ENCODE peak calls at places on chromosome 2, in ten cellular contexts. N is brain microvascular endothelial cell; K is GM23248; E is amniotic epithelial cell; V is activated T-helper 1 cell treated with Interleukin-2 at 50 U/mL for 16 hours; U is stimulated activated CD8-positive, alpha-beta memory T cell treated with anti-CD3 and anti-CD28 coated beads, Interleukin-7, amount 100 ng/mL, for 24 hours; W is effector memory CD8-positive, alpha-beta T cell; T is stimulated activated naive CD8-positive, alpha-beta T cell treated with anti-CD3 and anti-CD28 coated beads, Interleukin-15, amount 100 ng/mL, for 72 hours; A is germinal center; H is stimulated activated CD4-positive, alpha-beta T cell treated with anti-CD3 and anti-CD28 coated beads, Interleukin-12 subunit alpha, Interleukin-12 subunit beta, amount 100 ng/mL, for 4 hours. P is an unnamed sample.
A peak's percentile ranks its signal among the peaks of the same experiment; 100 is the strongest.

GRCh38 chr2:73208258-73208657 is 5.8 kb upstream of the SMYD5 start:
- DNase-seq in U (no peak), H (no peak), A (no peak), T (no peak), E (no peak), V (no peak), N (no peak), K (no peak), W (no peak), P (no peak)

GRCh38 chr2:232776435-232776834 is at the start of gene KCNJ13:
- DNase-seq in H (no peak), N (no peak), K (no peak), V (no peak), U (no peak), T (no peak), A (no peak), W (no peak), E (peak; percentile 25), P (no peak)

GRCh38 chr2:10135296-10136089 is 13.0 kb downstream of the RRM2 start:
- DNase-seq in E (no peak), U (no peak), K (peak; percentile 86), V (no peak), H (no peak), W (no peak), N (peak; percentile 74), A (no peak), T (no peak), P (no peak)

GRCh38 chr2:223897669-223898314 is 47.3 kb downstream of the WDFY1 start:
- DNase-seq in V (no peak), U (no peak), N (no peak), H (no peak), W (no peak), E (no peak), T (no peak), A (no peak), K (no peak), P (no peak)

GRCh38 chr2:51344886-51345285 is 313.0 kb upstream of the NRXN1 start:
- DNase-seq in W (no peak), V (no peak), E (no peak), H (no peak), U (no peak), K (no peak), T (no peak), A (no peak), N (no peak), P (no peak)

GRCh38 chr2:18411571-18411970 is 148.9 kb downstream of the RDH14 start:
- DNase-seq in A (no peak), U (no peak), V (no peak), T (no peak), W (no peak), K (no peak), E (no peak), H (no peak), N (no peak), P (no peak)

GRCh38 chr2:160583823-160584537 is 90.4 kb upstream of the RBMS1 start:
- DNase-seq in U (no peak), A (no peak), T (no peak), K (no peak), E (no peak), N (no peak), H (no peak), W (no peak), V (no peak), P (no peak)

GRCh38 chr2:152122161-152122560 is 23.3 kb upstream of the CACNB4 start:
- DNase-seq in U (no peak), V (no peak), N (no peak), H (no peak), W (no peak), A (no peak), E (no peak), T (no peak), K (no peak), P (no peak)

GRCh38 chr2:203042178-203042577 is 27.5 kb downstream of the NBEAL1 start:
- DNase-seq in U (no peak), E (no peak), W (no peak), A (no peak), H (no peak), T (no peak), V (no peak), N (no peak), K (no peak), P (no peak)

GRCh38 chr2:95261602-95262001 is 12.6 kb upstream of the PROM2 start:
- DNase-seq in N (no peak), V (no peak), K (no peak), E (no peak), U (no peak), A (no peak), T (no peak), H (no peak), W (no peak), P (no peak)

GRCh38 chr2:232416521-232417470 is 10.2 kb downstream of the ALPG start:
- DNase-seq in N (no peak), A (no peak), K (no peak), T (no peak), E (no peak), H (no peak), W (no peak), V (no peak), U (no peak), P (no peak)

GRCh38 chr2:205860146-205860545 is 177.8 kb downstream of the NRP2 start:
- DNase-seq in H (no peak), T (no peak), U (no peak), N (no peak), W (no peak), V (no peak), E (no peak), A (no peak), K (no peak), P (no peak)

GRCh38 chr2:31334311-31335026 is 80.1 kb downstream of the XDH start:
- DNase-seq in H (no peak), U (no peak), E (no peak), T (no peak), W (no peak), N (no peak), V (no peak), A (no peak), K (peak; percentile 57), P (no peak)

GRCh38 chr2:39512434-39512935 is 75.4 kb upstream of the MAP4K3 start:
- DNase-seq in W (no peak), K (peak; percentile 23), H (no peak), E (peak; percentile 83), T (peak; percentile 15), N (no peak), V (no peak), A (no peak), U (no peak), P (no peak)

GRCh38 chr2:69007169-69007568 is 5.8 kb upstream of the ANTXR1 start:
- DNase-seq in U (no peak), A (no peak), W (no peak), H (no peak), E (no peak), N (no peak), T (no peak), K (peak; percentile 19), V (no peak), P (no peak)

GRCh38 chr2:35714883-35715282 is 640.7 kb upstream of the CRIM1 start:
- DNase-seq in T (no peak), E (no peak), H (no peak), W (no peak), V (no peak), A (no peak), N (no peak), U (no peak), K (no peak), P (no peak)

GRCh38 chr2:120736955-120737801 is 1.5 kb downstream of the GLI2 start:
- DNase-seq in E (peak; percentile 86), W (no peak), U (no peak), A (no peak), V (no peak), H (no peak), N (peak; percentile 81), K (peak; percentile 90), T (no peak), P (no peak)

GRCh38 chr2:69582582-69583176 is 60.9 kb downstream of the AAK1 start:
- DNase-seq in W (peak; percentile 15), V (no peak), U (no peak), H (no peak), A (no peak), K (peak; percentile 27), T (no peak), N (peak; percentile 56), E (peak; percentile 62), P (no peak)

GRCh38 chr2:16212321-16212720 is 272.0 kb downstream of the MYCN start:
- DNase-seq in H (no peak), U (no peak), N (no peak), K (no peak), W (no peak), V (no peak), E (no peak), T (no peak), A (no peak), P (no peak)

GRCh38 chr2:42142476-42143184 is 26.5 kb upstream of the EML4 start:
- DNase-seq in W (no peak), V (no peak), E (no peak), A (no peak), K (peak; percentile 42), U (no peak), H (no peak), T (no peak), N (peak; percentile 40), P (peak; percentile 34)

GRCh38 chr2:17306706-17307105 is 211.5 kb downstream of the RAD51AP2 start:
- DNase-seq in K (no peak), T (no peak), U (no peak), H (no peak), A (no peak), E (peak; percentile 37), N (peak; percentile 22), W (no peak), V (no peak), P (no peak)

GRCh38 chr2:144217853-144218633 is 301.9 kb downstream of the ZEB2 start:
- DNase-seq in W (no peak), N (no peak), T (no peak), V (no peak), K (peak; percentile 43), A (no peak), H (no peak), U (no peak), E (no peak), P (no peak)

GRCh38 chr2:3870997-3871396 is 167.6 kb downstream of the DCDC2C start:
- DNase-seq in V (no peak), T (no peak), K (no peak), N (no peak), A (no peak), W (no peak), H (no peak), E (no peak), U (no peak), P (no peak)

GRCh38 chr2:203857656-203858055 is 9.9 kb upstream of the CTLA4 start:
- DNase-seq in K (no peak), W (no peak), E (no peak), N (no peak), H (no peak), U (no peak), T (no peak), A (no peak), V (no peak), P (no peak)